ENCODE peak calls at places on chromosomes 12 and 14, in ten cellular contexts. B, W, S, R, N, K, J, G, U and X are unnamed samples.

GRCh38 chr14:55458800-55459577 is 18.6 kb upstream of the TBPL2 start:
- DNase-seq in B (peak), W (no peak), S (no peak), R (peak), N (no peak), K (no peak), J (no peak), G (no peak), U (no peak), X (no peak)

GRCh38 chr14:50225067-50225973 is 6.1 kb downstream of the SOS2 start:
- DNase-seq in B (peak), W (no peak), S (peak), R (peak), N (no peak), K (no peak), J (peak), G (peak), U (no peak), X (no peak)

GRCh38 chr12:19624401-19624930 is 185.2 kb downstream of the AEBP2 start:
- DNase-seq in B (peak), W (no peak), S (peak), R (no peak), N (no peak), K (no peak), J (no peak), G (no peak), U (no peak), X (no peak)

GRCh38 chr12:51528852-51529545 is 62.0 kb upstream of the SCN8A start:
- DNase-seq in B (peak), W (no peak), S (no peak), R (no peak), N (no peak), K (no peak), J (no peak), G (no peak), U (no peak), X (no peak)

GRCh38 chr12:69000540-69001243 is 67.7 kb upstream of the CPM start:
- DNase-seq in B (peak), W (no peak), S (no peak), R (no peak), N (no peak), K (no peak), J (peak), G (no peak), U (no peak), X (no peak)

GRCh38 chr12:113244015-113244983 is 23.0 kb downstream of the TPCN1 start:
- DNase-seq in B (peak), W (no peak), S (no peak), R (peak), N (no peak), K (no peak), J (no peak), G (no peak), U (no peak), X (no peak)

GRCh38 chr12:117692512-117692911 is 276.3 kb downstream of the KSR2 start:
- DNase-seq in B (no peak), W (no peak), S (no peak), R (no peak), N (no peak), K (no peak), J (no peak), G (no peak), U (no peak), X (no peak)

GRCh38 chr12:2003676-2004112 is 563 bp downstream of the DCP1B start:
- DNase-seq in B (no peak), W (no peak), S (peak), R (no peak), N (no peak), K (no peak), J (no peak), G (no peak), U (no peak), X (no peak)

GRCh38 chr14:102914474-102915291 is 7.8 kb upstream of the AMN start:
- DNase-seq in B (no peak), W (no peak), S (no peak), R (no peak), N (no peak), K (no peak), J (no peak), G (no peak), U (no peak), X (no peak)

GRCh38 chr14:66360526-66360925 is 125.6 kb upstream of the CCDC196 start:
- DNase-seq in B (no peak), W (peak), S (no peak), R (no peak), N (no peak), K (peak), J (no peak), G (no peak), U (no peak), X (no peak)

GRCh38 chr14:76958020-76958965 is 70.2 kb downstream of the IRF2BPL start:
- DNase-seq in B (peak), W (no peak), S (no peak), R (no peak), N (no peak), K (peak), J (no peak), G (no peak), U (no peak), X (no peak)

GRCh38 chr12:104108755-104109445 is 29.1 kb downstream of the NFYB start:
- DNase-seq in B (peak), W (peak), S (peak), R (peak), N (peak), K (peak), J (peak), G (peak), U (peak), X (peak)

GRCh38 chr12:25155031-25155576 is 39.9 kb downstream of the DNAI7 start:
- DNase-seq in B (peak), W (peak), S (no peak), R (peak), N (no peak), K (no peak), J (peak), G (peak), U (peak), X (no peak)

GRCh38 chr14:80978403-80978802 is 23.0 kb downstream of the TSHR start:
- DNase-seq in B (no peak), W (no peak), S (no peak), R (no peak), N (no peak), K (no peak), J (no peak), G (no peak), U (peak), X (no peak)

GRCh38 chr12:18886962-18887361 is 149.0 kb downstream of the CAPZA3 start:
- DNase-seq in B (no peak), W (no peak), S (no peak), R (no peak), N (no peak), K (no peak), J (no peak), G (no peak), U (no peak), X (no peak)

GRCh38 chr14:58026967-58027366 is 125.0 kb downstream of the ARMH4 start:
- DNase-seq in B (no peak), W (no peak), S (no peak), R (no peak), N (no peak), K (no peak), J (no peak), G (no peak), U (no peak), X (no peak)

GRCh38 chr12:26633591-26634210 is 199.3 kb downstream of the ITPR2 start:
- DNase-seq in B (peak), W (no peak), S (no peak), R (peak), N (no peak), K (no peak), J (no peak), G (no peak), U (no peak), X (no peak)

GRCh38 chr14:50527970-50528369 is 4.4 kb downstream of the MAP4K5 start:
- DNase-seq in B (peak), W (no peak), S (no peak), R (no peak), N (no peak), K (no peak), J (no peak), G (no peak), U (no peak), X (no peak)

GRCh38 chr14:99579903-99580570 is 24.0 kb downstream of the CCDC85C start:
- DNase-seq in B (peak), W (peak), S (no peak), R (no peak), N (no peak), K (no peak), J (no peak), G (peak), U (no peak), X (peak)

GRCh38 chr12:92608418-92609091 is 94.2 kb upstream of the PLEKHG7 start:
- DNase-seq in B (peak), W (peak), S (no peak), R (peak), N (no peak), K (peak), J (no peak), G (no peak), U (no peak), X (no peak)

GRCh38 chr12:51886021-51886710 is 1.7 kb upstream of the ANKRD33 start:
- DNase-seq in B (peak), W (no peak), S (peak), R (peak), N (peak), K (no peak), J (peak), G (peak), U (peak), X (peak)

GRCh38 chr12:29164477-29165163 is 15.5 kb downstream of the FAR2 start:
- DNase-seq in B (peak), W (no peak), S (peak), R (peak), N (no peak), K (no peak), J (no peak), G (peak), U (no peak), X (no peak)

GRCh38 chr12:12582895-12583303 is 20.2 kb upstream of the DUSP16 start:
- DNase-seq in B (peak), W (no peak), S (no peak), R (peak), N (peak), K (no peak), J (no peak), G (no peak), U (no peak), X (no peak)

GRCh38 chr12:53944209-53944608 is 5.6 kb downstream of the HOXC13 start:
- DNase-seq in B (no peak), W (no peak), S (no peak), R (no peak), N (no peak), K (no peak), J (no peak), G (no peak), U (no peak), X (no peak)

GRCh38 chr12:32568241-32568640 is 110.9 kb upstream of the DNM1L start:
- DNase-seq in B (peak), W (no peak), S (peak), R (peak), N (no peak), K (peak), J (peak), G (peak), U (no peak), X (no peak)

GRCh38 chr12:119696943-119697342 is 29.0 kb downstream of the PRKAB1 start:
- DNase-seq in B (no peak), W (no peak), S (no peak), R (no peak), N (no peak), K (no peak), J (no peak), G (no peak), U (no peak), X (no peak)

GRCh38 chr12:104354868-104355570 is 51.5 kb downstream of the EID3 start:
- DNase-seq in B (no peak), W (no peak), S (no peak), R (no peak), N (no peak), K (no peak), J (no peak), G (no peak), U (no peak), X (peak)

GRCh38 chr14:36524220-36524837 is 4.3 kb upstream of the NKX2-1 start:
- DNase-seq in B (no peak), W (peak), S (no peak), R (no peak), N (no peak), K (no peak), J (no peak), G (no peak), U (no peak), X (peak)

GRCh38 chr12:180445-180844 is 33.5 kb downstream of the SLC6A12 start:
- DNase-seq in B (peak), W (no peak), S (no peak), R (no peak), N (no peak), K (no peak), J (no peak), G (no peak), U (no peak), X (no peak)

GRCh38 chr14:85332401-85332800 is 197.5 kb upstream of the FLRT2 start:
- DNase-seq in B (no peak), W (no peak), S (no peak), R (no peak), N (no peak), K (no peak), J (no peak), G (no peak), U (no peak), X (no peak)

GRCh38 chr12:8773456-8773855 is 49.0 kb upstream of the A2ML1 start:
- DNase-seq in B (no peak), W (no peak), S (no peak), R (no peak), N (no peak), K (no peak), J (no peak), G (no peak), U (no peak), X (no peak)

GRCh38 chr12:116592116-116592637 is 33.0 kb downstream of the MAP1LC3B2 start:
- DNase-seq in B (no peak), W (no peak), S (no peak), R (no peak), N (no peak), K (no peak), J (no peak), G (no peak), U (no peak), X (no peak)

GRCh38 chr14:50321009-50321660 is 9.0 kb downstream of the DMAC2L start:
- DNase-seq in B (peak), W (peak), S (peak), R (peak), N (peak), K (peak), J (peak), G (peak), U (peak), X (peak)

GRCh38 chr14:30710870-30711269 is 88.8 kb downstream of the SCFD1 start:
- DNase-seq in B (no peak), W (no peak), S (no peak), R (no peak), N (no peak), K (no peak), J (no peak), G (no peak), U (no peak), X (no peak)

GRCh38 chr12:10952645-10953044 is 13.6 kb upstream of the TAS2R14 start:
- DNase-seq in B (no peak), W (no peak), S (no peak), R (no peak), N (no peak), K (no peak), J (no peak), G (no peak), U (no peak), X (no peak)

GRCh38 chr12:30023186-30023585 is 239.4 kb upstream of the TMTC1 start:
- DNase-seq in B (no peak), W (no peak), S (no peak), R (no peak), N (no peak), K (no peak), J (no peak), G (no peak), U (no peak), X (no peak)

GRCh38 chr12:108911915-108912314 is 32.0 kb downstream of the DAO start:
- DNase-seq in B (no peak), W (no peak), S (no peak), R (no peak), N (no peak), K (no peak), J (no peak), G (no peak), U (no peak), X (no peak)

GRCh38 chr14:101862711-101863110 is 101.2 kb downstream of the PPP2R5C start:
- DNase-seq in B (peak), W (no peak), S (no peak), R (no peak), N (no peak), K (no peak), J (no peak), G (no peak), U (no peak), X (no peak)

GRCh38 chr12:25200703-25201102 is 5.7 kb downstream of the ETFRF1 start:
- DNase-seq in B (peak), W (no peak), S (peak), R (no peak), N (no peak), K (no peak), J (no peak), G (no peak), U (no peak), X (no peak)

GRCh38 chr12:34398366-34398705 is 376.0 kb downstream of the ALG10 start:
- DNase-seq in B (no peak), W (no peak), S (no peak), R (no peak), N (no peak), K (no peak), J (no peak), G (no peak), U (no peak), X (peak)